ENCODE peak calls at places on chromosomes 6 and 20, in six cellular contexts. U, Y, H, J, S and M are unnamed samples.

GRCh38 chr6:3001773-3002293 is 2.1 kb downstream of the NQO2 start:
- DNase-seq in U (peak), Y (peak), H (no peak), J (peak), S (no peak), M (peak)

GRCh38 chr20:925516-925915 is 9.4 kb upstream of the ANGPT4 start:
- DNase-seq in U (no peak), Y (no peak), H (no peak), J (no peak), S (no peak), M (no peak)

GRCh38 chr20:32355417-32355841 is 2.7 kb upstream of the ASXL1 start:
- DNase-seq in U (no peak), Y (no peak), H (no peak), J (no peak), S (no peak), M (no peak)

GRCh38 chr20:4151991-4152695 is 136.8 kb upstream of the RNF24 start:
- DNase-seq in U (no peak), Y (peak), H (no peak), J (peak), S (no peak), M (no peak)

GRCh38 chr6:48429021-48429420 is 318.0 kb upstream of the PTCHD4 start:
- DNase-seq in U (no peak), Y (no peak), H (no peak), J (peak), S (no peak), M (peak)

GRCh38 chr20:59932616-59933295 is 681 bp downstream of the SYCP2 start:
- DNase-seq in U (no peak), Y (no peak), H (no peak), J (no peak), S (no peak), M (no peak)

GRCh38 chr20:35360033-35360432 is 51.7 kb downstream of the UQCC1 start:
- DNase-seq in U (no peak), Y (no peak), H (no peak), J (no peak), S (no peak), M (no peak)

GRCh38 chr6:118705799-118706481 is 54.5 kb upstream of the CEP85L start:
- DNase-seq in U (peak), Y (peak), H (no peak), J (no peak), S (no peak), M (peak)

GRCh38 chr6:167768471-167769215 is 58.1 kb upstream of the AFDN start:
- DNase-seq in U (no peak), Y (no peak), H (no peak), J (no peak), S (no peak), M (no peak)

GRCh38 chr20:58028123-58028522 is 200.3 kb downstream of the ANKRD60 start:
- DNase-seq in U (peak), Y (no peak), H (no peak), J (no peak), S (no peak), M (peak)

GRCh38 chr20:10954137-10954840 is 280.5 kb upstream of the JAG1 start:
- DNase-seq in U (no peak), Y (peak), H (no peak), J (peak), S (no peak), M (peak)

GRCh38 chr6:149484733-149485700 is at the start of gene ZC3H12D:
- DNase-seq in U (no peak), Y (peak), H (no peak), J (peak), S (no peak), M (peak)
- TF ChIP-seq CTCF in U (no peak), Y (no peak), H (no peak), J (peak), S (no peak), M (no peak)

GRCh38 chr20:62122659-62123449 is 579 bp downstream of the LSM14B start:
- DNase-seq in U (peak), Y (peak), H (no peak), J (peak), S (no peak), M (peak)

GRCh38 chr20:62126141-62126540 is 3.9 kb downstream of the LSM14B start:
- DNase-seq in U (no peak), Y (no peak), H (no peak), J (no peak), S (no peak), M (no peak)

GRCh38 chr20:62121776-62122658 is at the start of gene LSM14B:
- DNase-seq in U (peak), Y (peak), H (peak), J (peak), S (peak), M (peak)

GRCh38 chr20:62120990-62121775 is 1.1 kb upstream of the LSM14B start:
- DNase-seq in U (peak), Y (no peak), H (no peak), J (peak), S (no peak), M (no peak)

GRCh38 chr20:62123450-62124118 is 1.3 kb downstream of the LSM14B start:
- DNase-seq in U (peak), Y (no peak), H (no peak), J (no peak), S (no peak), M (no peak)
- TF ChIP-seq CTCF in U (no peak), Y (no peak), H (no peak), J (peak), S (no peak), M (no peak)

GRCh38 chr20:45508068-45508886 is 7.1 kb downstream of the SPINT3 start:
- DNase-seq in U (no peak), Y (peak), H (no peak), J (peak), S (no peak), M (no peak)
- TF ChIP-seq CTCF in U (no peak), Y (no peak), H (no peak), J (no peak), S (no peak), M (no peak)

GRCh38 chr6:137258170-137258569 is 39.0 kb upstream of the IFNGR1 start:
- DNase-seq in U (no peak), Y (no peak), H (no peak), J (no peak), S (no peak), M (no peak)
- TF ChIP-seq CTCF in U (no peak), Y (no peak), H (no peak), J (no peak), S (no peak), M (no peak)

GRCh38 chr6:30614044-30614842 is 2.8 kb downstream of the PPP1R10 start:
- DNase-seq in U (no peak), Y (no peak), H (no peak), J (no peak), S (no peak), M (no peak)

GRCh38 chr6:30613251-30614043 is 3.6 kb downstream of the PPP1R10 start:
- DNase-seq in U (no peak), Y (no peak), H (no peak), J (peak), S (no peak), M (peak)

GRCh38 chr6:30615219-30615957 is 1.7 kb downstream of the PPP1R10 start:
- DNase-seq in U (peak), Y (peak), H (peak), J (peak), S (no peak), M (peak)

GRCh38 chr6:30615958-30616810 is 859 bp downstream of the PPP1R10 start:
- DNase-seq in U (peak), Y (peak), H (peak), J (no peak), S (no peak), M (peak)

GRCh38 chr6:30614843-30615218 is 2.2 kb downstream of the PPP1R10 start:
- DNase-seq in U (peak), Y (peak), H (peak), J (peak), S (peak), M (peak)
- TF ChIP-seq CTCF in U (no peak), Y (no peak), H (no peak), J (no peak), S (no peak), M (no peak)

GRCh38 chr6:109008061-109008460 is 86.6 kb downstream of the SESN1 start:
- DNase-seq in U (no peak), Y (no peak), H (no peak), J (no peak), S (no peak), M (no peak)

GRCh38 chr6:109008537-109008950 is 86.1 kb downstream of the SESN1 start:
- DNase-seq in U (no peak), Y (no peak), H (no peak), J (no peak), S (no peak), M (no peak)

GRCh38 chr6:109010703-109011102 is 83.9 kb downstream of the SESN1 start:
- DNase-seq in U (no peak), Y (no peak), H (no peak), J (peak), S (no peak), M (no peak)

GRCh38 chr6:109009761-109010612 is 84.7 kb downstream of the SESN1 start:
- DNase-seq in U (no peak), Y (no peak), H (no peak), J (no peak), S (no peak), M (no peak)

DNA sequence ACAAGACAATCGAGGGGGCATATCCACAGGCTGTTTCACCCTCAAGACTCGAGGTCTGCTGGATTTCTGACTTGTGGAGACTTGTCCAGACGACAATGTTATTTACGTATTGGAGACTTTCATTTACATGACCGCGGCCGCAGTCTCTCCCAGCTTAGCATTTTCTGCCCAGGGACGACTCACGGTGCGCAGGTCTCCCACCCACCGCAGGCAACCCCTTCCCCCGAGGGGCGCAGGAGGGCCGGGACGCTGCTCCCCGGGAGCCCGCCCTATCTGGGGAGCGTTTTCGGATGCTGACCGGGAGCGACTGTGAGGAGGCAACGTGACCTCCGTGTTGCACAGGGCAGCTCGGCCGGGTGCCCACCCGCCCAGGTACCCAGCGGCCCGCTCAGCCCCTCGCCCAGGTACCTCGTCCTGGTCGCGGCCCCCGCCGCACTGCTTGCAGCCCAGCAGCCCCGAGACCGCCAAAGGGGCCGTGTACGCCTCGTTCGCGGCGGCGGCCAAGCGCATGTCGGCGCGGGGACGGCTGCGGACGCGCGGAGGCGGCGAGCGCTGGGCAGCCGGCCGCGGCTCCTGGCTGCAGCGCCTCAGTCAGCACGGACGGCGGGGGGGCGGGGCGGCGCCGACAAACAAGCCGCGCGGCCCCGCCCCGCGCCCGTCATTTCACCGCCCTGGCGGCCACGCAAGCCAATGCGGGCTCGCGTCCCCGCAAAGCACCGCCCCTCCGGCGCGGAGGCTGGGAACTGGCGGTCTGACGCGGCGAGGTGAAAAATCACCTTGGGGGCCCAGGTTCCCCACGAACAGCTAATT is 85.5 kb downstream of the SESN1 start:
- DNase-seq in U (peak), Y (peak), H (peak), J (peak), S (peak), M (peak)
- TF ChIP-seq CTCF in U (no peak), Y (no peak), H (peak), J (no peak), S (peak), M (no peak)

GRCh38 chr6:47352169-47352568 is 42.5 kb upstream of the TNFRSF21 start:
- DNase-seq in U (peak), Y (no peak), H (no peak), J (no peak), S (no peak), M (no peak)
- TF ChIP-seq CTCF in U (peak), Y (no peak), H (peak), J (peak), S (no peak), M (no peak)

GRCh38 chr6:37489697-37490336 is 9.9 kb downstream of the CCDC167 start:
- DNase-seq in U (no peak), Y (no peak), H (no peak), J (no peak), S (no peak), M (no peak)
- TF ChIP-seq CTCF in U (peak), Y (no peak), H (no peak), J (peak), S (no peak), M (no peak)